ENCODE peak calls at places on chromosome 2, in five cellular contexts. X, H, F, K and T are unnamed samples.

GRCh38 chr2:37688771-37689468 is 17.5 kb upstream of the CDC42EP3 start:
- DNase-seq in X (no peak), H (no peak), F (peak), K (no peak), T (no peak)

GRCh38 chr2:145006957-145007672 is 487.2 kb upstream of the ZEB2 start:
- DNase-seq in X (no peak), H (no peak), F (peak), K (no peak), T (peak)

GRCh38 chr2:139177041-139177440 is 396.9 kb upstream of the NXPH2 start:
- DNase-seq in X (no peak), H (no peak), F (no peak), K (no peak), T (no peak)

GRCh38 chr2:38074047-38074774 is 1.7 kb downstream of the CYP1B1 start:
- DNase-seq in X (no peak), H (no peak), F (no peak), K (peak), T (no peak)

GRCh38 chr2:212540356-212540755 is 1.8 kb upstream of the ERBB4 start:
- DNase-seq in X (no peak), H (no peak), F (no peak), K (no peak), T (no peak)

GRCh38 chr2:7083580-7084509 is 166.6 kb downstream of the RNF144A start:
- DNase-seq in X (no peak), H (no peak), F (no peak), K (peak), T (peak)

GRCh38 chr2:5140367-5140766 is 551.8 kb upstream of the SOX11 start:
- DNase-seq in X (no peak), H (no peak), F (no peak), K (no peak), T (no peak)

GRCh38 chr2:177551989-177552413 is 159.4 kb downstream of the AGPS start:
- DNase-seq in X (peak), H (no peak), F (peak), K (no peak), T (no peak)

GRCh38 chr2:3040819-3041218 is 336.8 kb downstream of the EIPR1 start:
- DNase-seq in X (no peak), H (no peak), F (no peak), K (no peak), T (no peak)

GRCh38 chr2:158291544-158292175 is 164.9 kb downstream of the CCDC148 start:
- DNase-seq in X (no peak), H (no peak), F (no peak), K (no peak), T (no peak)

GRCh38 chr2:54691439-54692135 is 31.9 kb upstream of the EML6 start:
- DNase-seq in X (no peak), H (no peak), F (no peak), K (no peak), T (peak)